ENCODE peak calls at places on chromosomes 5 and 9, in five cellular contexts. Z, H, M, X and T are unnamed samples.

GRCh38 chr5:23977996-23978395 is 470.6 kb downstream of the PRDM9 start:
- DNase-seq in Z (peak; percentile 48), H (peak; percentile 60), M (peak; percentile 35), X (peak; percentile 25), T (no peak)

GRCh38 chr5:158462349-158463114 is 603.6 kb upstream of the CLINT1 start:
- DNase-seq in Z (no peak), H (no peak), M (no peak), X (no peak), T (no peak)

GRCh38 chr5:116532762-116533525 is 41.7 kb downstream of the SEMA6A start:
- DNase-seq in Z (no peak), H (no peak), M (no peak), X (peak; percentile 97), T (no peak)

GRCh38 chr5:67879619-67880357 is 335.8 kb upstream of the PIK3R1 start:
- DNase-seq in Z (no peak), H (no peak), M (no peak), X (peak; percentile 3), T (no peak)

GRCh38 chr5:122259995-122260394 is 52.0 kb upstream of the SNCAIP start:
- DNase-seq in Z (no peak), H (no peak), M (peak; percentile 45), X (peak; percentile 1), T (peak; percentile 19)

GRCh38 chr5:124906339-124907097 is 160.1 kb upstream of the ZNF608 start:
- DNase-seq in Z (peak; percentile 80), H (peak; percentile 79), M (peak; percentile 10), X (peak; percentile 17), T (peak; percentile 73)

GRCh38 chr5:120600639-120601038 is 136.5 kb downstream of the PRR16 start:
- DNase-seq in Z (no peak), H (no peak), M (no peak), X (no peak), T (no peak)

GRCh38 chr5:153831976-153832375 is 206.7 kb downstream of the FAM114A2 start:
- DNase-seq in Z (no peak), H (peak; percentile 27), M (peak; percentile 62), X (peak; percentile 5), T (no peak)

GRCh38 chr9:74577956-74578355 is 80.8 kb downstream of the RORB start:
- DNase-seq in Z (no peak), H (no peak), M (peak; percentile 5), X (peak; percentile 9), T (no peak)

GRCh38 chr5:96861044-96861443 is 15.3 kb upstream of the ERAP2 start:
- DNase-seq in Z (no peak), H (no peak), M (no peak), X (no peak), T (no peak)

GRCh38 chr9:135490980-135491444 is 9.5 kb upstream of the MRPS2 start:
- DNase-seq in Z (no peak), H (no peak), M (no peak), X (peak; percentile 68), T (no peak)

GRCh38 chr5:154771383-154771901 is 16.3 kb downstream of the LARP1 start:
- DNase-seq in Z (no peak), H (peak; percentile 40), M (no peak), X (no peak), T (no peak)

GRCh38 chr5:861442-862366 is 10.9 kb upstream of the ZDHHC11 start:
- DNase-seq in Z (no peak), H (no peak), M (no peak), X (no peak), T (no peak)

GRCh38 chr5:10594591-10595210 is 30.8 kb downstream of the ANKRD33B start:
- DNase-seq in Z (no peak), H (no peak), M (no peak), X (no peak), T (no peak)

GRCh38 chr5:109407913-109408312 is 1.9 kb downstream of the PJA2 start:
- DNase-seq in Z (no peak), H (no peak), M (no peak), X (no peak), T (no peak)

GRCh38 chr5:109411175-109411514 is 1.4 kb upstream of the PJA2 start:
- DNase-seq in Z (no peak), H (no peak), M (no peak), X (no peak), T (no peak)

GRCh38 chr5:109410389-109411174 is 808 bp upstream of the PJA2 start:
- DNase-seq in Z (peak; percentile 82), H (peak; percentile 84), M (peak; percentile 83), X (no peak), T (peak; percentile 85)

GRCh38 chr5:109409844-109410388 is at the start of gene PJA2:
- DNase-seq in Z (peak; percentile 98), H (peak; percentile 99), M (peak; percentile 100), X (peak; percentile 99), T (peak; percentile 99)

GRCh38 chr5:109409061-109409843 is 522 bp downstream of the PJA2 start:
- DNase-seq in Z (peak; percentile 60), H (peak; percentile 82), M (peak; percentile 78), X (peak; percentile 49), T (peak; percentile 80)
- TF ChIP-seq POLR2A in Z (no peak), H (no peak), M (no peak), X (peak; percentile 26), T (peak; percentile 61)

GRCh38 chr9:114089206-114089840 is 9.8 kb downstream of the KIF12 start:
- DNase-seq in Z (no peak), H (no peak), M (no peak), X (no peak), T (no peak)

GRCh38 chr9:114086009-114086408 is 7.9 kb upstream of the AMBP start:
- DNase-seq in Z (no peak), H (no peak), M (no peak), X (no peak), T (no peak)

GRCh38 chr9:114088571-114089170 is 10.4 kb downstream of the KIF12 start:
- DNase-seq in Z (no peak), H (no peak), M (no peak), X (no peak), T (no peak)

GRCh38 chr9:114086607-114087006 is 8.5 kb upstream of the AMBP start:
- DNase-seq in Z (no peak), H (no peak), M (no peak), X (no peak), T (no peak)

DNA sequence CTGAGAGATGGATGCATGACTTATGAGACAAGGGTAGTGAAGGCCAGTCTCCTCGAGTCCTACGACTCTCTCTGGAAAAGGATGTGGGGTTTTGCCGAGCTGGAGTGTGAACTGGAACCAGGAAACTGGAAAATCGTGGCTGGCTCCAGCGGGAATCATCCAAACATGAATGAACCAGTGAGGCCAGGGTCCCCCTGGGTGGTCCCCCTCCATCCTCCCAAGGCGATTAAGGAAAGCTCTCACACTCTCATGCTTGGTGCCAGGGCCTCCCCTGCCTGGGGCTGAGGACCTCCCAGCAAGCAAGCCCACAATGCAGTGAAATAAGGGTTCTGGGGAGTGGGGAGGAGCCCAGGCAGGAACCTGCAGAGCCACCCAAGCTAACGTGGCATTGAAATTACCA is 9.6 kb upstream of the AMBP start:
- DNase-seq in Z (no peak), H (no peak), M (no peak), X (no peak), T (no peak)
- TF ChIP-seq CTCF in Z (no peak), H (no peak), M (no peak), X (no peak), T (no peak)

GRCh38 chr5:16486679-16487078 is 21.1 kb upstream of the ZNF622 start:
- DNase-seq in Z (no peak), H (no peak), M (no peak), X (no peak), T (no peak)

GRCh38 chr5:16489322-16489791 is 23.8 kb upstream of the ZNF622 start:
- DNase-seq in Z (no peak), H (peak; percentile 28), M (peak; percentile 47), X (peak; percentile 30), T (no peak)

GRCh38 chr5:16490911-16491310 is 25.3 kb upstream of the ZNF622 start:
- DNase-seq in Z (no peak), H (no peak), M (no peak), X (no peak), T (no peak)

GRCh38 chr5:16484081-16484480 is 18.5 kb upstream of the ZNF622 start:
- DNase-seq in Z (no peak), H (no peak), M (no peak), X (no peak), T (no peak)

GRCh38 chr5:16487448-16487847 is 21.8 kb upstream of the ZNF622 start:
- DNase-seq in Z (no peak), H (no peak), M (no peak), X (no peak), T (no peak)
- H3K4me1 ChIP-seq in Z (peaks cover 71% of the 10 kb centered on the region), H (peaks cover 1% of the 10 kb centered on the region), M (peaks cover 14% of the 10 kb centered on the region), X (no peaks in the 10 kb centered on the region), T (no peaks in the 10 kb centered on the region)

DNA sequence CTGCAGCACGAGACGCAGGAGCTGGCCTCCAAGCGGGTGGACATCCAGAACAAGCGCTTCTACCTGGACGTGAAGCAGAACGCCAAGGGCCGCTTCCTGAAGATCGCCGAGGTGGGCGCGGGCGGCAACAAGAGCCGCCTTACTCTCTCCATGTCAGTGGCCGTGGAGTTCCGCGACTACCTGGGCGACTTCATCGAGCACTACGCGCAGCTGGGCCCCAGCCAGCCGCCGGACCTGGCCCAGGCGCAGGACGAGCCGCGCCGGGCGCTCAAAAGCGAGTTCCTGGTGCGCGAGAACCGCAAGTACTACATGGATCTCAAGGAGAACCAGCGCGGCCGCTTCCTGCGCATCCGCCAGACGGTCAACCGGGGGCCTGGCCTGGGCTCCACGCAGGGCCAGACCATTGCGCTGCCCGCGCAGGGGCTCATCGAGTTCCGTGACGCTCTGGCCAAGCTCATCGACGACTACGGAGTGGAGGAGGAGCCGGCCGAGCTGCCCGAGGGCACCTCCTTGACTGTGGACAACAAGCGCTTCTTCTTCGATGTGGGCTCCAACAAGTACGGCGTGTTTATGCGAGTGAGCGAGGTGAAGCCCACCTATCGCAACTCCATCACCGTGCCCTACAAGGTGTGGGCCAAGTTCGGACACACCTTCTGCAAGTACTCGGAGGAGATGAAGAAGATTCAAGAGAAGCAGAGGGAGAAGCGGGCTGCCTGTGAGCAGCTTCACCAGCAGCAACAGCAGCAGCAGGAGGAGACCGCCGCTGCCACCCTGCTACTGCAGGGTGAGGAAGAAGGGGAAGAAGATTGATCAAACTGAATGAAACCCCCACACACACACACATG is 654 bp downstream of the PURA start:
- DNase-seq in Z (peak; percentile 67), H (peak; percentile 78), M (peak; percentile 73), X (no peak), T (peak; percentile 83)
- TF ChIP-seq POLR2A in Z (peak; percentile 55), H (no peak), M (no peak), X (no peak), T (peak; percentile 62)